ENCODE peak calls at places on chromosome X, in six cellular contexts. One of them, this sample, is unnamed. For H3K4me1 and H3K9me3, the result is how much of the 10 kb centered on the place peaks cover.

GRCh38 chrX:38923451-38923969 is 122.3 kb downstream of the MID1IP1 start:
- DNase-seq in tibial artery: no peak
- DNase-seq in PC-3: no peak
- DNase-seq in left ventricle myocardium inferior: no peak
- DNase-seq in thyroid gland: no peak
- DNase-seq in prostate gland: no peak
- DNase-seq in this sample: no peak

GRCh38 chrX:102976793-102977495 is 39.9 kb downstream of the RAB40AL start:
- DNase-seq in tibial artery: no peak
- DNase-seq in PC-3: peak
- DNase-seq in left ventricle myocardium inferior: no peak
- DNase-seq in thyroid gland: no peak
- DNase-seq in prostate gland: no peak
- DNase-seq in this sample: no peak

GRCh38 chrX:63657821-63658220 is 127.2 kb downstream of the ARHGEF9 start:
- DNase-seq in tibial artery: peak
- DNase-seq in PC-3: peak
- DNase-seq in left ventricle myocardium inferior: peak
- DNase-seq in thyroid gland: no peak
- DNase-seq in prostate gland: no peak
- DNase-seq in this sample: peak

GRCh38 chrX:7582191-7582590 is 260.8 kb upstream of the VCX start:
- DNase-seq in tibial artery: no peak
- DNase-seq in PC-3: no peak
- DNase-seq in left ventricle myocardium inferior: no peak
- DNase-seq in thyroid gland: no peak
- DNase-seq in prostate gland: no peak
- DNase-seq in this sample: no peak

GRCh38 chrX:53318766-53319353 is 37.5 kb upstream of the IQSEC2 start:
- DNase-seq in tibial artery: no peak
- DNase-seq in PC-3: no peak
- DNase-seq in left ventricle myocardium inferior: no peak
- DNase-seq in thyroid gland: no peak
- DNase-seq in prostate gland: no peak
- DNase-seq in this sample: no peak

GRCh38 chrX:70172226-70172625 is 5.1 kb upstream of the DGAT2L6 start:
- DNase-seq in tibial artery: no peak
- DNase-seq in PC-3: peak
- DNase-seq in left ventricle myocardium inferior: no peak
- DNase-seq in thyroid gland: no peak
- DNase-seq in prostate gland: no peak
- DNase-seq in this sample: no peak

GRCh38 chrX:19129694-19130093 is 7.4 kb upstream of the ADGRG2 start:
- DNase-seq in tibial artery: no peak
- DNase-seq in PC-3: no peak
- DNase-seq in left ventricle myocardium inferior: no peak
- DNase-seq in thyroid gland: no peak
- DNase-seq in prostate gland: no peak
- DNase-seq in this sample: no peak

GRCh38 chrX:103831803-103832544 is at the start of gene RAB9B:
- DNase-seq in tibial artery: peak
- DNase-seq in PC-3: peak
- DNase-seq in left ventricle myocardium inferior: peak
- DNase-seq in thyroid gland: peak
- DNase-seq in prostate gland: peak
- DNase-seq in this sample: peak

GRCh38 chrX:105653891-105654290 is 168.4 kb upstream of the NRK start:
- DNase-seq in tibial artery: no peak
- DNase-seq in PC-3: no peak
- DNase-seq in left ventricle myocardium inferior: no peak
- DNase-seq in thyroid gland: no peak
- DNase-seq in prostate gland: no peak
- DNase-seq in this sample: no peak

GRCh38 chrX:23901805-23902204 is 5.9 kb downstream of the APOO start:
- DNase-seq in tibial artery: peak
- DNase-seq in PC-3: peak
- DNase-seq in left ventricle myocardium inferior: no peak
- DNase-seq in thyroid gland: peak
- DNase-seq in prostate gland: peak
- DNase-seq in this sample: no peak

GRCh38 chrX:21875013-21875412 is 19.2 kb downstream of the YY2 start:
- DNase-seq in tibial artery: no peak
- DNase-seq in PC-3: no peak
- DNase-seq in left ventricle myocardium inferior: no peak
- DNase-seq in thyroid gland: no peak
- DNase-seq in prostate gland: no peak
- DNase-seq in this sample: no peak

DNA sequence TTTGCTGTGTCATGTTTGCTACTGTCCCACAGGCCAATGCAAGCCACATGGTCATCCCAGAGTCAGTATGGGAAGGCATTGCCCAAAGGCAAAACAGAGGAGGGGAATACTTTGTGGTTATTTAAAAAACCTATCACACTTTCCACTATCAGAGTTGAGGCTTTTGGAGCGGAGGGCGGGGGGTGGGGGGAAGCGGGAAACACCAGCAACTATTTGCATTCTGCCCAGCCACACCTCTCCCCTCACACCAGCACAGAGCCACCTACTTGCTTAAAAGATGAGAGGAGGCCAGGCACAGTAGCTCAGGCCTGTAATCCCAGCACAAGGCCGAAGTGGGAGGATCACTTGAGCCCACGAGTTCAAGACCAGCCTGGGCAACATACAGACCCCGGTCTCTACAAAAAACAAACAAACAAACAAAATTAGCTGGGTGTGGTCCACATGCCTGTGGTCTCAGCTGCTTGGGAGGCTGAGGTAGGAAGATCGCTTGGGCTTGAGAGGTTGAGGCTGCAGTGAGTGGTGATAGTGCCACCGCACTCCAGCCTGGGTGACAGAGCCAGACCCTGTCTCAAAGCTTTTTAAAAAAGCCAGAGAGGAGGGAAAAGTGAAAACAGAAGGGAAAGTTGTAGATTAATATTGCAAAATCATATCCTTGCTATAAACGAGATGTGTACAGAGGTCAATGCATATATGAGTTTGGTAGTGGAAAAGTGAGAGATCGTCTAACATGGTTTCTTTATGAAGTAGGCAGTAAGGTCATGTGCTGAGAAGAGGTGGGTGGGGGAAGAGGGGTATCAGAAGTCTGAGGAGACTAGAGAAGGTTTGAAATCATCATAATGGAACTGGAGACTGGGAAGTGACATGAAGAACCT is 1.9 kb upstream of the CHST7 start:
- DNase-seq in tibial artery: no peak
- DNase-seq in PC-3: no peak
- DNase-seq in left ventricle myocardium inferior: no peak
- DNase-seq in thyroid gland: no peak
- DNase-seq in prostate gland: no peak
- DNase-seq in this sample: no peak
- H3K4me3 ChIP-seq in tibial artery: no peak
- H3K4me3 ChIP-seq in PC-3: no peak
- H3K4me3 ChIP-seq in left ventricle myocardium inferior: no peak
- H3K4me3 ChIP-seq in thyroid gland: no peak
- H3K4me3 ChIP-seq in prostate gland: no peak
- H3K4me3 ChIP-seq in this sample: no peak

GRCh38 chrX:41121766-41122165 is 36.5 kb downstream of the USP9X start:
- DNase-seq in tibial artery: no peak
- DNase-seq in PC-3: no peak
- DNase-seq in left ventricle myocardium inferior: no peak
- DNase-seq in thyroid gland: no peak
- DNase-seq in prostate gland: no peak
- DNase-seq in this sample: no peak
- H3K4me1 ChIP-seq in tibial artery: under half
- H3K4me1 ChIP-seq in PC-3: under half
- H3K4me1 ChIP-seq in left ventricle myocardium inferior: under half
- H3K4me1 ChIP-seq in thyroid gland: under half
- H3K4me1 ChIP-seq in prostate gland: under half
- H3K4me1 ChIP-seq in this sample: under half

GRCh38 chrX:151970027-151970426 is 4.4 kb downstream of the GABRE start:
- DNase-seq in tibial artery: peak
- DNase-seq in PC-3: no peak
- DNase-seq in left ventricle myocardium inferior: no peak
- DNase-seq in thyroid gland: no peak
- DNase-seq in prostate gland: no peak
- DNase-seq in this sample: no peak
- H3K9me3 ChIP-seq in tibial artery: under half
- H3K9me3 ChIP-seq in PC-3: under half
- H3K9me3 ChIP-seq in left ventricle myocardium inferior: under half
- H3K9me3 ChIP-seq in thyroid gland: under half
- H3K9me3 ChIP-seq in prostate gland: under half
- H3K9me3 ChIP-seq in this sample: under half

DNA sequence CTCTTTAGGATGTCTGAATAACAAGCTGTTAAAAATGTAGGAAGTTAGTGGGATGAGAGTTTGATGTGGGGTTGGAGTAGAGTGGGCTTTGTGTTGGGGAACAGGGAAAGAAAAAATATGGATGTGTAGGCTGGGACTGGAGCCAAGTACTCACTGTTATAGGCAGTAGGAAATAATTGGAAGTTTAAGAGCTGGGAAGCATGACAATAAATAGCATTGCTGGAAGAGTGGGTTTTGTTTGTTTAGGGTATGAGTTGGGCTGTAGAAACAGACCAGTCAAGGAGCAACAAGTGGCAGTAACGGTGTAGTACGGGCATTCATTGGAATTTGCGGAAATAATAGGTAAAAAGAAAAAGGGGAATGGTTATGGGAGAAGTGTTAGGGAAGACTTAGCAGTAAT is 81.6 kb downstream of the KDM6A start:
- DNase-seq in tibial artery: no peak
- DNase-seq in PC-3: peak
- DNase-seq in left ventricle myocardium inferior: no peak
- DNase-seq in thyroid gland: no peak
- DNase-seq in prostate gland: no peak
- DNase-seq in this sample: no peak
- H3K4me3 ChIP-seq in tibial artery: no peak
- H3K4me3 ChIP-seq in PC-3: no peak
- H3K4me3 ChIP-seq in left ventricle myocardium inferior: no peak
- H3K4me3 ChIP-seq in thyroid gland: no peak
- H3K4me3 ChIP-seq in prostate gland: no peak
- H3K4me3 ChIP-seq in this sample: no peak

GRCh38 chrX:153932220-153932915 is 2.5 kb downstream of the NAA10 start:
- DNase-seq in tibial artery: no peak
- DNase-seq in PC-3: no peak
- DNase-seq in left ventricle myocardium inferior: no peak
- DNase-seq in thyroid gland: no peak
- DNase-seq in prostate gland: no peak
- DNase-seq in this sample: no peak
- H3K4me1 ChIP-seq in tibial artery: under half
- H3K4me1 ChIP-seq in PC-3: under half
- H3K4me1 ChIP-seq in left ventricle myocardium inferior: under half
- H3K4me1 ChIP-seq in thyroid gland: under half
- H3K4me1 ChIP-seq in prostate gland: under half
- H3K4me1 ChIP-seq in this sample: under half

DNA sequence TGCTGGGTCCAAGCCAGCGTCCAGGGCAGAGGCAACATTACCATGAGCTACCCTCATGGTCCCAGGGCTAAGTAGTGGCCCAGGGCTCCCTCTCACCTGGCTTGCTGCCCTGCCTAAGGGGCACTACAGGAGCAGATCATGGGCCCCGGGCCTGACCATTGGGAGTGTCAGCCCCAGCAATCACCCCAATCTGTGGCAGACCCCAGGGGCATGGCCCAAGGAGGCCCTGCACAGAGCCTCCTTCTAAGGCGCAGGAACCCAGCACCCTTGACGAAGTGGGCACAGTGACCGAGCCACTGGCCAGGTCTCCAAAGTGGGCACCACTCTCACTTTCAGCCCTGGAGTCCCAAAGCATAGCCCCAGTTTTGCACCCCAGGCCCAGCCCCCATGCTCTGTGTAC is 667.1 kb downstream of the SH3BGRL start:
- DNase-seq in tibial artery: no peak
- DNase-seq in PC-3: no peak
- DNase-seq in left ventricle myocardium inferior: no peak
- DNase-seq in thyroid gland: no peak
- DNase-seq in prostate gland: no peak
- DNase-seq in this sample: no peak
- H3K9me3 ChIP-seq in tibial artery: under half
- H3K9me3 ChIP-seq in PC-3: under half
- H3K9me3 ChIP-seq in left ventricle myocardium inferior: under half
- H3K9me3 ChIP-seq in thyroid gland: under half
- H3K9me3 ChIP-seq in prostate gland: under half
- H3K9me3 ChIP-seq in this sample: under half

DNA sequence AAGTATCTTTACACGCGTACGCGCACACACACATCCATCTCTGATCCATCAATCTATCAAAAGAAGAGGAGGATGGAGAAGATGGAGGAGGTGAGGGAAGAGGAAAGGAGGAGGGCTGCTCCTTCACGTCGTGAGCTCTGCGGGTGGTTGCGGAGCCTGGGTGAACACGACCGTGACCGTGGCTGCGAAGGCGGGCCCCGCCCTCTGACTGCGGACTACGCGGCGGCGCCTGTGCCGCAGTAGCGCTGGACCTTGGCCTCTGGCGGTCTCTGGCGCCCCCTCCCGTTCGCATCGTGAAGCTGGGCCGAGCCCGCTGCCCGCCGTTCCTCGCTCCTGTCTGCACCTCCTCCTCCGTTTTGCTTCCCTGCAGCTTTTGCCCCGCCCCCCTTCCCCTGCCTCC is 37.7 kb upstream of the ARAF start:
- DNase-seq in tibial artery: peak
- DNase-seq in PC-3: peak
- DNase-seq in left ventricle myocardium inferior: peak
- DNase-seq in thyroid gland: peak
- DNase-seq in prostate gland: peak
- DNase-seq in this sample: peak
- H3K4me3 ChIP-seq in tibial artery: peak
- H3K4me3 ChIP-seq in PC-3: peak
- H3K4me3 ChIP-seq in left ventricle myocardium inferior: peak
- H3K4me3 ChIP-seq in thyroid gland: peak
- H3K4me3 ChIP-seq in prostate gland: peak
- H3K4me3 ChIP-seq in this sample: peak

GRCh38 chrX:120752431-120753128 is 122.7 kb upstream of the C1GALT1C1 start:
- DNase-seq in tibial artery: no peak
- DNase-seq in PC-3: no peak
- DNase-seq in left ventricle myocardium inferior: no peak
- DNase-seq in thyroid gland: no peak
- DNase-seq in prostate gland: no peak
- DNase-seq in this sample: no peak
- H3K4me1 ChIP-seq in tibial artery: under half
- H3K4me1 ChIP-seq in PC-3: under half
- H3K4me1 ChIP-seq in left ventricle myocardium inferior: under half
- H3K4me1 ChIP-seq in thyroid gland: under half
- H3K4me1 ChIP-seq in prostate gland: under half
- H3K4me1 ChIP-seq in this sample: under half

DNA sequence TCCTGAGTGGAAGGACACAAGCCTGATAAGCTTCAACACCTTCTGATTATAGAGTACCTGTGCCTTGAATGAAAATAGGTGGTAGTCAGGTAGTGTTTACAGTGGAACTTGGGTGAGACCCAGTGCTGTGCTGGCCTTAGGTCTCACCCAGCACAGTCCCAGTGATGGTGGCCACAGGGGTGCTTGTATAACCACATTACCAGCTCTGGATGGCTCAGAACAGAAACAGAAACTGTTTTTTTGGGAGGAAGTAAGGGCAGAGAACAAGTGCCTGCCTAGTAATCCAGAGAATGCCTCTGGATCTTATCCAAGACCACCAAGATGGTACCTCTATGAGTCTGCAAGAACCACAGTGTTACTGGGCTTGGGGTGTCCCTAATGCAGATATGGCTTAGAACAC is 171.5 kb upstream of the DIPK2B start:
- DNase-seq in tibial artery: no peak
- DNase-seq in PC-3: no peak
- DNase-seq in left ventricle myocardium inferior: no peak
- DNase-seq in thyroid gland: no peak
- DNase-seq in prostate gland: no peak
- DNase-seq in this sample: no peak
- H3K9me3 ChIP-seq in tibial artery: under half
- H3K9me3 ChIP-seq in PC-3: under half
- H3K9me3 ChIP-seq in left ventricle myocardium inferior: under half
- H3K9me3 ChIP-seq in thyroid gland: under half
- H3K9me3 ChIP-seq in prostate gland: under half
- H3K9me3 ChIP-seq in this sample: under half

This sample was measured in psoas muscle.